ENCODE peak calls at places on chromosomes 7 and 10, in four cellular contexts. J is tibial artery, N is hepatocyte, Q is GM23248. A is an unnamed sample.

GRCh38 chr10:95394161-95394880 is 103.5 kb upstream of the PDLIM1 start:
- DNase-seq in J (no peak), N (no peak), Q (peak; percentile 4), A (no peak)

GRCh38 chr10:102785818-102786217 is 42.1 kb downstream of the WBP1L start:
- DNase-seq in J (peak; percentile 59), N (no peak), Q (no peak), A (no peak)

GRCh38 chr7:155226261-155227003 is 71.2 kb upstream of the INSIG1 start:
- DNase-seq in J (no peak), N (no peak), Q (no peak), A (no peak)

GRCh38 chr7:51009716-51010496 is 227.2 kb upstream of the GRB10 start:
- DNase-seq in J (no peak), N (no peak), Q (peak; percentile 54), A (no peak)

GRCh38 chr7:29883462-29884398 is 77.4 kb downstream of the WIPF3 start:
- DNase-seq in J (no peak), N (peak; percentile 21), Q (no peak), A (no peak)

GRCh38 chr7:104034679-104035078 is 45.2 kb upstream of the RELN start:
- DNase-seq in J (no peak), N (no peak), Q (no peak), A (no peak)

GRCh38 chr10:18229839-18230238 is 89.6 kb downstream of the CACNB2 start:
- DNase-seq in J (no peak), N (no peak), Q (peak; percentile 71), A (no peak)

GRCh38 chr10:33350041-33350440 is 15.6 kb upstream of the NRP1 start:
- DNase-seq in J (no peak), N (no peak), Q (no peak), A (no peak)

GRCh38 chr10:26488344-26488743 is 50.2 kb downstream of the APBB1IP start:
- DNase-seq in J (no peak), N (no peak), Q (peak; percentile 83), A (no peak)

GRCh38 chr7:158581440-158582088 is 6.1 kb downstream of the PTPRN2 start:
- DNase-seq in J (no peak), N (peak; percentile 70), Q (no peak), A (no peak)

GRCh38 chr10:101759354-101760247 is 16.3 kb downstream of the FGF8 start:
- DNase-seq in J (no peak), N (no peak), Q (no peak), A (no peak)

GRCh38 chr10:102419561-102420442 is 834 bp upstream of the FBXL15 start:
- DNase-seq in J (no peak), N (peak; percentile 74), Q (peak; percentile 46), A (peak; percentile 44)

GRCh38 chr10:29734980-29735627 is 100.3 kb upstream of the SVIL start:
- DNase-seq in J (peak; percentile 69), N (peak; percentile 71), Q (peak; percentile 66), A (peak; percentile 81)

GRCh38 chr7:7183061-7183832 is 903 bp downstream of the C1GALT1 start:
- DNase-seq in J (no peak), N (peak; percentile 75), Q (peak; percentile 65), A (peak; percentile 54)

GRCh38 chr10:3568392-3568791 is 216.6 kb downstream of the KLF6 start:
- DNase-seq in J (no peak), N (no peak), Q (no peak), A (no peak)

GRCh38 chr7:159000859-159001435 is 143.7 kb downstream of the VIPR2 start:
- DNase-seq in J (no peak), N (no peak), Q (no peak), A (no peak)

GRCh38 chr7:107089627-107090026 is 45.1 kb downstream of the PRKAR2B start:
- DNase-seq in J (no peak), N (no peak), Q (no peak), A (no peak)

GRCh38 chr10:49526624-49527023 is 12.3 kb downstream of the ERCC6 start:
- DNase-seq in J (no peak), N (no peak), Q (peak; percentile 87), A (no peak)

GRCh38 chr7:131538791-131539179 is 17.6 kb downstream of the PODXL start:
- DNase-seq in J (no peak), N (no peak), Q (peak; percentile 68), A (peak; percentile 67)

GRCh38 chr10:44356139-44357115 is 28.5 kb downstream of the CXCL12 start:
- DNase-seq in J (no peak), N (no peak), Q (no peak), A (no peak)

GRCh38 chr7:69062020-69062760 is 536.1 kb upstream of the AUTS2 start:
- DNase-seq in J (no peak), N (peak; percentile 3), Q (peak; percentile 4), A (no peak)

GRCh38 chr10:100895896-100896295 is 16.9 kb upstream of the SLF2 start:
- DNase-seq in J (no peak), N (no peak), Q (no peak), A (no peak)

GRCh38 chr7:81013036-81013435 is 94.2 kb upstream of the SEMA3C start:
- DNase-seq in J (no peak), N (peak; percentile 19), Q (peak; percentile 83), A (no peak)

GRCh38 chr10:131626274-131626673 is 274.5 kb upstream of the PPP2R2D start:
- DNase-seq in J (no peak), N (no peak), Q (no peak), A (no peak)

GRCh38 chr7:27150568-27151340 is 1.6 kb downstream of the HOXA3 start:
- DNase-seq in J (peak; percentile 81), N (peak; percentile 91), Q (peak; percentile 95), A (peak; percentile 51)

GRCh38 chr7:27151341-27151944 is 940 bp downstream of the HOXA3 start:
- DNase-seq in J (no peak), N (no peak), Q (peak; percentile 58), A (peak; percentile 12)

GRCh38 chr7:27148776-27149641 is 1.4 kb upstream of the HOXA6 start:
- DNase-seq in J (no peak), N (no peak), Q (peak; percentile 75), A (no peak)

GRCh38 chr7:27148031-27148775 is 629 bp upstream of the HOXA6 start:
- DNase-seq in J (no peak), N (no peak), Q (peak; percentile 65), A (no peak)

DNA sequence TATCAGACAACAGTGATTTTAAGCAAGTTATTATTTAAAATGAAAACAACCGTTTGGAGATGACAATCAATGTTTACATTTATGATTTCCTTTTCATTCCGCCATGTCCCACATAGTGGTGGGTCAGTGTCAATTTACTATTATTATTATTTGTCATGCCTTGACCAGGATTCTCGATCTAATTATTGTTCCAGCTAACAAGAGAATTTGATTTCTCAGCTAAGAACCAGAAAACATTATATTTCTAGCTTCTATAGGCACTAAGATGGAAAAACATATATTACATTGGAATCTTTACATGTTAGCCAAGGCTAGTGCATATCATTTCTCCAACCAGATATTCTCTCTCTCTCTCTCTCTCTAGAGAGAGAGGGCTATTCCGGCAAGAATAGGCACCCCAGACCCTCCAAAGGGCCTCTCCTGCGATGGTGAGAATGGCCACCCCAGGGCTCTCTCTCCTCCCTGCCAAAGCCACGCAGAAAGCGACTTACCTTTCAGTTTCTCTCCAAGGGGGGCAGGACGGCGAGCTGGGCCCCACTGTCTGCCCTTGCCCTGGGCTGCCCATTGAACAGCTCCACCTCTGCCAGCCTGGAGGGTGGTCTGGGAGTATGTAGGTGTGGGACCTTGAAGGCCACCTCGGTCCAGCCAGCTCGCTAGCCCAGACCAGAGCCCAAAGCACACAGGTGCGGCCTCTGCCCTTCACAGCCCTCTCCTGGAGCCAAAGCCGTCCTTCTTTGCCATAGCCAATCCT is 2.4 kb downstream of the HOXA3 start:
- DNase-seq in J (no peak), N (no peak), Q (no peak), A (no peak)
- H3K4me3 ChIP-seq in J (peak overlapping the region; percentile 66), N (no peak overlapping the region), Q (peak overlapping the region; percentile 89), A (peak overlapping the region; percentile 55)

GRCh38 chr7:37916673-37917660 is at the start of gene SFRP4:
- DNase-seq in J (peak; percentile 69), N (peak; percentile 76), Q (peak; percentile 62), A (peak; percentile 57)

GRCh38 chr7:37912756-37913155 is 3.9 kb downstream of the SFRP4 start:
- DNase-seq in J (no peak), N (no peak), Q (no peak), A (no peak)

GRCh38 chr7:37918526-37918925 is 1.9 kb upstream of the SFRP4 start:
- DNase-seq in J (no peak), N (no peak), Q (no peak), A (no peak)

GRCh38 chr7:37916017-37916672 is 472 bp downstream of the SFRP4 start:
- DNase-seq in J (peak; percentile 43), N (peak; percentile 41), Q (no peak), A (peak; percentile 25)

GRCh38 chr7:37915438-37915837 is 1.2 kb downstream of the SFRP4 start:
- DNase-seq in J (no peak), N (peak; percentile 13), Q (no peak), A (no peak)
- H3K4me3 ChIP-seq in J (peak overlapping the region; percentile 66), N (no peak overlapping the region), Q (no peak overlapping the region), A (peak overlapping the region; percentile 67)

GRCh38 chr10:24851595-24851994 is 100.8 kb downstream of the PRTFDC1 start:
- DNase-seq in J (no peak), N (no peak), Q (no peak), A (no peak)

GRCh38 chr10:24850726-24851300 is 101.6 kb downstream of the PRTFDC1 start:
- DNase-seq in J (no peak), N (no peak), Q (no peak), A (no peak)

GRCh38 chr10:24848169-24848688 is 104.2 kb downstream of the PRTFDC1 start:
- DNase-seq in J (no peak), N (no peak), Q (peak; percentile 14), A (no peak)

GRCh38 chr10:24849051-24849450 is 103.4 kb downstream of the PRTFDC1 start:
- DNase-seq in J (no peak), N (no peak), Q (no peak), A (no peak)

DNA sequence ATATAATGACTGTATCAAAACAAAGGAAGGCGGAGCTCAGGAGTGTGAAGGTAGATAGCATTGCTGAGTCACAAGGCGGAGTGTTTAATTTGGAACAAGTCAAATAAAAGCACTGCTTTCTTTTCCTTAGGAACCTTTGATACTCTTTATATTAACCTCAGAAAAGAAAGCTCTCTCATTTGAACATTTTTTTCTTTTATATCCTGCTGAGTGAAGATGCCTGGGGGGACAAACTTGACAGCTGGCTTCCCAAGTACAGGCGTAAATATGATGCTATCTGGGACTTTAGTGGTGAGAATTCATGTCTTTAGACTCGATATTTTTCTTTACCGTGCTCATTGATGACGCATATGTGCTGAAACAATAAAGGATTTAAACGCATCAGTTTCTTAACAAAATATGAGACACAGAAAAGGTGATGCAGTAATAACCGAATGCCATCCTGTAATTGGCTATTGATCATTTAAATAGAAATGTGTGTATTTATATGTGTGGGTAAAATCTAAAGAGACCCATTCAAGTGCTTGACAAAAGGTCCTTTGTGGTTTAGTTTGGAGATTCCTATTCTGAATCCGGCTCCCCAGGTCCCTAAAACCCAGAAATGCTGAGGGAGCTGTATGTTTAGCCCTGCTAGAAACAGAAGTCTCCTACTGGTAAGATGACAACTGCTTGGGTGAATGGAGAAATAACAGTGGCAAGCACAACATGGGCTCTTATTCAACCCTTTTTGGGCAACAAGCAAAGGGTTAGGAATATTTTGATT is 102.7 kb downstream of the PRTFDC1 start:
- DNase-seq in J (no peak), N (no peak), Q (no peak), A (no peak)
- H3K4me3 ChIP-seq in J (no peak overlapping the region), N (no peak overlapping the region), Q (no peak overlapping the region), A (no peak overlapping the region)

DNA sequence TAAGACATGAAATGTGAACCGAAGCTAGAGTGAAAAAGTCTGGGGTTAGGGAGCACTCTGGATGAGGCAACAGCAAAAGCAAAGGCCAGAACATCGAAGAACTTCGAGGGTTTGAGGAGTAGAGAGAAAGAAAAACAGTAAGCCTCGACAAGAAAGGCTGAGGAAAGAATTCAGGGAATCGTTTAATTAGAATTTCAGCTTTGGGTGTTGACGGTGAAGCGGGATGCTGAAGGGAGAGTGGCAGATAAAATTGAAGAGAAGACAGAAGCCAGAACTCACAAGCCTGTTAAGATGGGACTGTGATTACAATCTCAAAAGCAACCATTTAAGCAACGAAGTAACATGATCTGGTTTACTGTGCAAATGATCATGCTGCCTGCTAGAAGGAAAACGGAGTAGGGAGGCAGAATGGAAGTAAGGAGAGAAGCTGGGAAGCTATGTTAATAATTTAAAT is 2.1 kb downstream of the TRDMT1 start:
- DNase-seq in J (no peak), N (no peak), Q (peak; percentile 74), A (no peak)
- H3K4me3 ChIP-seq in J (peak overlapping the region; percentile 66), N (peak overlapping the region; percentile 32), Q (peak overlapping the region; percentile 84), A (peak overlapping the region; percentile 76)